ENCODE peak calls at places on chromosome 3, in five cellular contexts. Y is SK-N-SH, S is GM06990, N is left ventricle myocardium inferior, M is H9. P is an unnamed sample.

GRCh38 chr3:16448691-16449090 is 64.8 kb downstream of the RFTN1 start:
- DNase-seq in N (peak), Y (no peak), S (no peak), M (peak), P (no peak)

GRCh38 chr3:194486540-194487288 is at the start of gene ATP13A3:
- DNase-seq in N (peak), S (peak), M (peak), Y (peak), P (peak)

GRCh38 chr3:3799173-3800075 is at the start of gene LRRN1:
- DNase-seq in N (peak), S (peak), M (peak), Y (peak), P (peak)

GRCh38 chr3:95200384-95200783 is 1137.5 kb downstream of the NSUN3 start:
- DNase-seq in M (no peak), N (no peak), Y (no peak), S (no peak), P (no peak)

GRCh38 chr3:133077688-133078087 is 39.5 kb downstream of the TMEM108 start:
- DNase-seq in Y (no peak), S (no peak), M (no peak), N (no peak), P (no peak)

GRCh38 chr3:62835594-62836236 is 39.5 kb downstream of the CADPS start:
- DNase-seq in Y (no peak), N (no peak), S (no peak), M (no peak), P (no peak)

GRCh38 chr3:57370331-57370730 is 77.8 kb upstream of the ASB14 start:
- DNase-seq in Y (no peak), N (no peak), M (no peak), S (no peak), P (no peak)

GRCh38 chr3:46466273-46466672 is 1.6 kb upstream of the LTF start:
- DNase-seq in N (peak), S (no peak), Y (no peak), M (peak), P (no peak)

GRCh38 chr3:125194849-125195601 is 17.5 kb downstream of the SLC12A8 start:
- DNase-seq in S (no peak), Y (no peak), M (no peak), N (no peak), P (no peak)

GRCh38 chr3:188076176-188076575 is 77.8 kb upstream of the LPP start:
- DNase-seq in N (peak), S (no peak), Y (no peak), M (no peak), P (no peak)

GRCh38 chr3:44120721-44121582 is 120.7 kb upstream of the TOPAZ1 start:
- DNase-seq in S (no peak), M (peak), N (peak), Y (no peak), P (no peak)

GRCh38 chr3:122907471-122907870 is 112.6 kb downstream of the SLC49A4 start:
- DNase-seq in S (no peak), Y (no peak), N (no peak), M (no peak), P (no peak)

GRCh38 chr3:8497582-8497981 is 4.0 kb upstream of the LMCD1 start:
- DNase-seq in Y (no peak), N (no peak), S (no peak), M (no peak), P (no peak)

GRCh38 chr3:100697723-100698285 is 11.5 kb upstream of the TFG start:
- DNase-seq in S (no peak), M (no peak), N (no peak), Y (no peak), P (no peak)

GRCh38 chr3:58835075-58835474 is 168.5 kb upstream of the FAM3D start:
- DNase-seq in S (no peak), Y (no peak), M (no peak), N (no peak), P (no peak)

GRCh38 chr3:11300970-11301369 is 28.8 kb downstream of the ATG7 start:
- DNase-seq in N (no peak), Y (no peak), S (no peak), M (no peak), P (no peak)

GRCh38 chr3:102460579-102460978 is 25.8 kb downstream of the ZPLD1 start:
- DNase-seq in N (no peak), M (no peak), Y (no peak), S (no peak), P (no peak)

GRCh38 chr3:197501496-197501878 is 54.3 kb downstream of the BDH1 start:
- DNase-seq in S (no peak), Y (no peak), M (no peak), N (no peak), P (no peak)

GRCh38 chr3:175512700-175513099 is 653.6 kb downstream of the NAALADL2 start:
- DNase-seq in N (no peak), M (no peak), S (no peak), Y (no peak), P (no peak)

GRCh38 chr3:43317461-43318316 is 31.3 kb downstream of the SNRK start:
- DNase-seq in M (no peak), S (no peak), N (no peak), Y (no peak), P (no peak)

GRCh38 chr3:58658508-58658907 is 8.1 kb downstream of the FAM3D start:
- DNase-seq in S (no peak), Y (no peak), M (no peak), N (no peak), P (no peak)

GRCh38 chr3:97662808-97663207 is 101.8 kb upstream of the ARL6 start:
- DNase-seq in N (no peak), S (no peak), Y (no peak), M (peak), P (no peak)
- TF ChIP-seq CTCF in N (no peak), S (no peak), Y (no peak), M (no peak), P (no peak)

GRCh38 chr3:12370758-12371157 is 81.9 kb downstream of the PPARG start:
- DNase-seq in N (no peak), Y (peak), M (peak), S (no peak), P (no peak)
- TF ChIP-seq CTCF in N (peak), Y (no peak), M (peak), S (no peak), P (no peak)

GRCh38 chr3:115692887-115693524 is 69.7 kb downstream of the GAP43 start:
- DNase-seq in N (peak), Y (peak), S (peak), M (peak), P (peak)
- TF ChIP-seq CTCF in N (peak), Y (peak), S (peak), M (peak), P (peak)

DNA sequence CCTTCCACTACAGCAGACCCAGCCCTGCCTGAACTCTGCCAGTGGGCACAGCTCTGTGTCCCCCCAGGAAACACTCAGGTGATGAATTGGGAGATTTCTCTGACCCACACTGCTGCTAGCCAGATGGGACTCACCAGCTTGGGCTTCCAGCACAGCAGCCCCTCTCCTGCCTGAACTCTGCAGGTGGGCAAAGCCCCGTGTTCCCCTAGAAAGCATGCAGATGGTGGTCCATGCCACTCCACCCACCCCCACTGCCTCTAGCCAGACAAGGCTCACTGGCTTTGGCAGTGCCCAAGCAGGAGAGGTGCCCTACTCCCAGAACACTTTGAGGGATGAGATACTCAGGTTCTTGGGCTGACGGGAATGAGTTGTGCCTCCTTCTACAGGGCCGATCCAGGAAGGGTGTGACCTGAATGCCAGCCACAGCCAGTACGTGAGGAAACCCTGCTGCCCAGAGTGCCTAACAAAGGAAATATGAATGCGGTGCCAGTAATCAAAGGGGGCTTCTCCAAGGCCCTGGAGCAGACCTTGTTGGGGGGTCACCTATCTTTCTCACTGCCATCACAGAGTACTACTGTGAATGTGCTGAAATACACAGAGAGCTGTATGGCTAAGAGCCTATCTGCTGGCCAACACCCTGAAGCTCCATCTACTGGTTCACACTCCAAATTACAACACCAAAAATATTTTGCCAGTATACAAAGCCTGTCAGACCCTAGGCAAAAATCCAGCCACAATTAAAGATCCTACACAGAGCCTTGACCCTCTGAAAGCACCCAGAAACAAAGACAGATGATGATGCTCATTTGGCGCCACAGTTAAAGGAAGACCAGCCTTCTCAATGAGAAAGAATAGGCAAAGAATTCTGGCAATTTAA is 61.9 kb downstream of the BTLA start:
- DNase-seq in N (no peak), M (peak), Y (no peak), S (no peak), P (no peak)
- TF ChIP-seq CTCF in N (peak), M (peak), Y (peak), S (peak), P (peak)

DNA sequence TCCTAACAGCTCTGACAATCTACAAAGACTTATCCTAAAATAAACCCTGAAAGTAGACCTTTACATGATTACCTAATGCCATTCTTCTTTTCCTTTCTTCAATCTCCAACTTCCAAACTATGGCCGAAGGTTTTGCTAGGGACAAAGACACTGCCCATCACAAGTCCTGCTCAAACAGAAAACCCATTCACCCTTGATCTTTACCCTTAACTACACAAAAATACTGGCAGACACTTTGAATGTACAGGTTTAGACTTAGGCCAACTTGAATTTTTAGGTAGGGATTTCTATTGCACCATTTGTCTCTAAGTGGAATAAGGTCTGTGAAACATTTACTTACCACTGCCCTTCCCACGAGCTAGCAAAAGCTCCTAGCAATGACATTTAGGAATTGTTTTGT is 64.6 kb downstream of the TMEM212 start:
- DNase-seq in Y (no peak), N (no peak), M (no peak), S (no peak), P (no peak)
- TF ChIP-seq CTCF in Y (no peak), N (no peak), M (no peak), S (no peak), P (no peak)

DNA sequence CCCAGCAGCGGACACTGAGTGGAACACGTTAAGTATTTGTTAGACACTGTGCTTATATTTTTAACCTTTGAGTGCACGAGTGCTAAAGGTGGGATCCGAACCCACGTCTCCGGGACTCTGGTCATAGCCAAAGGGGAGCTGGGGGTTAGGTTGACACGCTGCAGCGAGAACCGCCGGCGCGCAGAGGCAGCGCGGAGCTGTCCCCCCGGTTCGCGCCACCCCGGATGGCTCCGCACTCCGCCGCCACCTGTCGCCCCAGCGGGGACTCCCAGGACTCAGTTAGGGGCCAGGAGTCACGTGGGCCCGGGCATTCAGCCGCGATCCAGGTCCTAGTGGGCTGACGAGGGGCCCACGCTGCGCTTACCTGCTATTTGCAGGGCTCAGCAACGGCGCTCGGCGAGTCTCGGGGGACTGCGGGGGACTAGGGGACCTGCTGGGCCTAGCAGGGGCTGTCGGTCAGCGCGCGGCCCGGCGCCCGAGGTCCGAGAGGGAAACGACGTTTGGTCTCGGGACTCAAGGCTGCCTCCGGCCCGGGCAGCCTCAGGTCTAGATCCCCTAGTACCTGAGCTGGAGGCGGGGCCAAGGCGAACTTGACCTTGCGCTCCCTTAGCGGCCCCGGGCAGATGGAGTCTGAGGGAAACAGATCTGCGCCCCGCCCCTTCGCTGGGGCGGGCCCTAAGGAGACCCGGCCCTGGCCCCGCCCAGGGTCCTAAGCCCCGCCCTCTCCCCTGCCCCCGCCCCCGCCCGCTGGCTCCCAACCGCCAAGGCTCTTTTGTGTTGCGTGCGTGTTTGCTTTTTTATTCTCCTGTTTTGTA is at the start of gene NMNAT3:
- DNase-seq in Y (peak), M (peak), N (peak), S (peak), P (peak)
- TF ChIP-seq CTCF in Y (no peak), M (no peak), N (peak), S (no peak), P (no peak)

DNA sequence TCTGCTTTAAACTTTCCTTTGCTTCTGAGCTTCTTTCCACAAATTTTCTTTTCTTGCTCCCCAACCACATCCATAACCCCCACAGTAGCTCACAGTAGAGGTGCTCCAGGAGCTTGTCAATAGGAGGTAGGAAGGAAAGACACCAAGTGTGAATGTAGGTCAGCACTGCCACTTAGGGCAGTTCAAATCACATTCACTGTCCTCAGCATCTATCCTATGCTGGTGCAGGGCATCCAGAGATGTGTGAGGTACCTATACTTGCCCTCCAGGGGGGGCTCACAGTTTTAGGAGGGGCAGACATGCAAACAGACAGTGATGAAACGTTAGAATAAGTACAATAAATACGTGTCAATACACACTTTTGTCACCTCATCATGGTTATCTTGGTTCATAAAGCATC is 1.5 kb upstream of the SPSB4 start:
- DNase-seq in M (no peak), N (no peak), Y (peak), S (no peak), P (no peak)
- TF ChIP-seq CTCF in M (peak), N (peak), Y (peak), S (no peak), P (peak)